ENCODE peak calls at places on chromosomes 3 and 15, in nine cellular contexts. One of them, this sample, is unnamed. For H3K4me1, the result is how much of the 10 kb centered on the place peaks cover.

GRCh38 chr15:70036585-70037343 is 61.0 kb downstream of the TLE3 start:
- DNase-seq in neural progenitor cell: no peak
- DNase-seq in lower lobe of right lung: peak
- DNase-seq in mammary epithelial cell: peak
- DNase-seq in Caco-2: peak
- DNase-seq in neuronal stem cell: no peak
- DNase-seq in cardiac muscle cell: no peak
- DNase-seq in transverse colon: peak
- DNase-seq in Peyer's patch: peak
- DNase-seq in this sample: peak

GRCh38 chr15:73573572-73573971 is 59.6 kb downstream of the NPTN start:
- DNase-seq in neural progenitor cell: no peak
- DNase-seq in lower lobe of right lung: no peak
- DNase-seq in mammary epithelial cell: peak
- DNase-seq in Caco-2: no peak
- DNase-seq in neuronal stem cell: no peak
- DNase-seq in cardiac muscle cell: peak
- DNase-seq in transverse colon: peak
- DNase-seq in Peyer's patch: peak
- DNase-seq in this sample: no peak

GRCh38 chr3:5093786-5094185 is 28.3 kb upstream of the ARL8B start:
- DNase-seq in neural progenitor cell: no peak
- DNase-seq in lower lobe of right lung: no peak
- DNase-seq in mammary epithelial cell: no peak
- DNase-seq in Caco-2: no peak
- DNase-seq in neuronal stem cell: no peak
- DNase-seq in cardiac muscle cell: no peak
- DNase-seq in transverse colon: no peak
- DNase-seq in Peyer's patch: peak
- DNase-seq in this sample: no peak

GRCh38 chr15:75044258-75044878 is 21.0 kb downstream of the PPCDC start:
- DNase-seq in neural progenitor cell: no peak
- DNase-seq in lower lobe of right lung: no peak
- DNase-seq in mammary epithelial cell: no peak
- DNase-seq in Caco-2: no peak
- DNase-seq in neuronal stem cell: no peak
- DNase-seq in cardiac muscle cell: no peak
- DNase-seq in transverse colon: no peak
- DNase-seq in Peyer's patch: no peak
- DNase-seq in this sample: no peak

GRCh38 chr3:1164101-1164500 is 71.3 kb downstream of the CNTN6 start:
- DNase-seq in neural progenitor cell: no peak
- DNase-seq in lower lobe of right lung: no peak
- DNase-seq in mammary epithelial cell: no peak
- DNase-seq in Caco-2: no peak
- DNase-seq in neuronal stem cell: no peak
- DNase-seq in cardiac muscle cell: no peak
- DNase-seq in transverse colon: no peak
- DNase-seq in Peyer's patch: no peak
- DNase-seq in this sample: no peak

GRCh38 chr3:71046791-71047190 is 536.7 kb downstream of the FOXP1 start:
- DNase-seq in neural progenitor cell: no peak
- DNase-seq in lower lobe of right lung: no peak
- DNase-seq in mammary epithelial cell: no peak
- DNase-seq in Caco-2: no peak
- DNase-seq in neuronal stem cell: no peak
- DNase-seq in cardiac muscle cell: no peak
- DNase-seq in transverse colon: no peak
- DNase-seq in Peyer's patch: no peak
- DNase-seq in this sample: no peak

GRCh38 chr3:140128217-140129137 is 193.5 kb downstream of the CLSTN2 start:
- DNase-seq in neural progenitor cell: peak
- DNase-seq in lower lobe of right lung: peak
- DNase-seq in mammary epithelial cell: peak
- DNase-seq in Caco-2: peak
- DNase-seq in neuronal stem cell: peak
- DNase-seq in cardiac muscle cell: peak
- DNase-seq in transverse colon: peak
- DNase-seq in Peyer's patch: peak
- DNase-seq in this sample: no peak

GRCh38 chr3:42880601-42881451 is 5.1 kb upstream of the CYP8B1 start:
- DNase-seq in neural progenitor cell: peak
- DNase-seq in lower lobe of right lung: peak
- DNase-seq in mammary epithelial cell: peak
- DNase-seq in Caco-2: peak
- DNase-seq in neuronal stem cell: peak
- DNase-seq in cardiac muscle cell: peak
- DNase-seq in transverse colon: peak
- DNase-seq in Peyer's patch: peak
- DNase-seq in this sample: peak

GRCh38 chr3:194285024-194285858 is 65.9 kb downstream of the CPN2 start:
- DNase-seq in neural progenitor cell: no peak
- DNase-seq in lower lobe of right lung: no peak
- DNase-seq in mammary epithelial cell: peak
- DNase-seq in Caco-2: no peak
- DNase-seq in neuronal stem cell: no peak
- DNase-seq in cardiac muscle cell: peak
- DNase-seq in transverse colon: no peak
- DNase-seq in Peyer's patch: no peak
- DNase-seq in this sample: no peak

GRCh38 chr3:173737167-173737808 is 339.7 kb downstream of the NLGN1 start:
- DNase-seq in neural progenitor cell: no peak
- DNase-seq in lower lobe of right lung: no peak
- DNase-seq in mammary epithelial cell: peak
- DNase-seq in Caco-2: no peak
- DNase-seq in neuronal stem cell: no peak
- DNase-seq in cardiac muscle cell: no peak
- DNase-seq in transverse colon: no peak
- DNase-seq in Peyer's patch: no peak
- DNase-seq in this sample: no peak

GRCh38 chr3:105836533-105836932 is 32.3 kb downstream of the CBLB start:
- DNase-seq in neural progenitor cell: no peak
- DNase-seq in lower lobe of right lung: no peak
- DNase-seq in mammary epithelial cell: peak
- DNase-seq in Caco-2: no peak
- DNase-seq in neuronal stem cell: no peak
- DNase-seq in cardiac muscle cell: peak
- DNase-seq in transverse colon: no peak
- DNase-seq in Peyer's patch: peak
- DNase-seq in this sample: no peak

GRCh38 chr3:190338717-190339116 is 16.5 kb upstream of the CLDN1 start:
- DNase-seq in neural progenitor cell: no peak
- DNase-seq in lower lobe of right lung: no peak
- DNase-seq in mammary epithelial cell: peak
- DNase-seq in Caco-2: no peak
- DNase-seq in neuronal stem cell: no peak
- DNase-seq in cardiac muscle cell: no peak
- DNase-seq in transverse colon: no peak
- DNase-seq in Peyer's patch: no peak
- DNase-seq in this sample: no peak

GRCh38 chr15:90211440-90212168 is 10.5 kb downstream of the SEMA4B start:
- DNase-seq in neural progenitor cell: no peak
- DNase-seq in lower lobe of right lung: no peak
- DNase-seq in mammary epithelial cell: peak
- DNase-seq in Caco-2: no peak
- DNase-seq in neuronal stem cell: no peak
- DNase-seq in cardiac muscle cell: no peak
- DNase-seq in transverse colon: peak
- DNase-seq in Peyer's patch: peak
- DNase-seq in this sample: peak

GRCh38 chr3:162491957-162492356 is 995.3 kb downstream of the OTOL1 start:
- DNase-seq in neural progenitor cell: no peak
- DNase-seq in lower lobe of right lung: no peak
- DNase-seq in mammary epithelial cell: no peak
- DNase-seq in Caco-2: no peak
- DNase-seq in neuronal stem cell: no peak
- DNase-seq in cardiac muscle cell: peak
- DNase-seq in transverse colon: no peak
- DNase-seq in Peyer's patch: no peak
- DNase-seq in this sample: no peak

GRCh38 chr3:63753995-63754394 is 65.1 kb upstream of the C3orf49 start:
- DNase-seq in neural progenitor cell: no peak
- DNase-seq in lower lobe of right lung: no peak
- DNase-seq in mammary epithelial cell: no peak
- DNase-seq in Caco-2: no peak
- DNase-seq in neuronal stem cell: no peak
- DNase-seq in cardiac muscle cell: no peak
- DNase-seq in transverse colon: no peak
- DNase-seq in Peyer's patch: no peak
- DNase-seq in this sample: no peak

GRCh38 chr15:48250640-48251076 is 44.6 kb downstream of the SLC12A1 start:
- DNase-seq in neural progenitor cell: peak
- DNase-seq in lower lobe of right lung: no peak
- DNase-seq in mammary epithelial cell: peak
- DNase-seq in Caco-2: no peak
- DNase-seq in neuronal stem cell: peak
- DNase-seq in cardiac muscle cell: peak
- DNase-seq in transverse colon: peak
- DNase-seq in Peyer's patch: no peak
- DNase-seq in this sample: no peak

GRCh38 chr3:149657458-149657795 is 398 bp downstream of the WWTR1 start:
- DNase-seq in neural progenitor cell: peak
- DNase-seq in lower lobe of right lung: peak
- DNase-seq in mammary epithelial cell: no peak
- DNase-seq in Caco-2: peak
- DNase-seq in neuronal stem cell: no peak
- DNase-seq in cardiac muscle cell: peak
- DNase-seq in transverse colon: peak
- DNase-seq in Peyer's patch: peak
- DNase-seq in this sample: peak

GRCh38 chr3:149277338-149277813 is 55.7 kb upstream of the CP start:
- DNase-seq in neural progenitor cell: no peak
- DNase-seq in lower lobe of right lung: no peak
- DNase-seq in mammary epithelial cell: peak
- DNase-seq in Caco-2: no peak
- DNase-seq in neuronal stem cell: no peak
- DNase-seq in cardiac muscle cell: peak
- DNase-seq in transverse colon: no peak
- DNase-seq in Peyer's patch: no peak
- DNase-seq in this sample: no peak

GRCh38 chr3:184815046-184815930 is 3.3 kb downstream of the VPS8 start:
- DNase-seq in neural progenitor cell: no peak
- DNase-seq in lower lobe of right lung: no peak
- DNase-seq in mammary epithelial cell: peak
- DNase-seq in Caco-2: no peak
- DNase-seq in neuronal stem cell: no peak
- DNase-seq in cardiac muscle cell: peak
- DNase-seq in transverse colon: no peak
- DNase-seq in Peyer's patch: no peak
- DNase-seq in this sample: no peak
- H3K4me1 ChIP-seq in neural progenitor cell: under half
- H3K4me1 ChIP-seq in lower lobe of right lung: under half
- H3K4me1 ChIP-seq in mammary epithelial cell: under half
- H3K4me1 ChIP-seq in Caco-2: under half
- H3K4me1 ChIP-seq in neuronal stem cell: under half
- H3K4me1 ChIP-seq in cardiac muscle cell: under half
- H3K4me1 ChIP-seq in transverse colon: under half
- H3K4me1 ChIP-seq in Peyer's patch: under half
- H3K4me1 ChIP-seq in this sample: under half

GRCh38 chr3:132445812-132446211 is 28.5 kb downstream of the DNAJC13 start:
- DNase-seq in neural progenitor cell: no peak
- DNase-seq in lower lobe of right lung: no peak
- DNase-seq in mammary epithelial cell: peak
- DNase-seq in Caco-2: no peak
- DNase-seq in neuronal stem cell: no peak
- DNase-seq in cardiac muscle cell: peak
- DNase-seq in transverse colon: no peak
- DNase-seq in Peyer's patch: no peak
- DNase-seq in this sample: no peak
- H3K4me1 ChIP-seq in neural progenitor cell: under half
- H3K4me1 ChIP-seq in lower lobe of right lung: half or more
- H3K4me1 ChIP-seq in mammary epithelial cell: under half
- H3K4me1 ChIP-seq in Caco-2: under half
- H3K4me1 ChIP-seq in neuronal stem cell: under half
- H3K4me1 ChIP-seq in cardiac muscle cell: under half
- H3K4me1 ChIP-seq in transverse colon: under half
- H3K4me1 ChIP-seq in Peyer's patch: under half
- H3K4me1 ChIP-seq in this sample: under half

GRCh38 chr3:129654126-129654525 is 47.6 kb upstream of the PLXND1 start:
- DNase-seq in neural progenitor cell: no peak
- DNase-seq in lower lobe of right lung: no peak
- DNase-seq in mammary epithelial cell: no peak
- DNase-seq in Caco-2: no peak
- DNase-seq in neuronal stem cell: no peak
- DNase-seq in cardiac muscle cell: peak
- DNase-seq in transverse colon: no peak
- DNase-seq in Peyer's patch: no peak
- DNase-seq in this sample: no peak
- H3K4me1 ChIP-seq in neural progenitor cell: under half
- H3K4me1 ChIP-seq in lower lobe of right lung: under half
- H3K4me1 ChIP-seq in mammary epithelial cell: under half
- H3K4me1 ChIP-seq in Caco-2: half or more
- H3K4me1 ChIP-seq in neuronal stem cell: under half
- H3K4me1 ChIP-seq in cardiac muscle cell: under half
- H3K4me1 ChIP-seq in transverse colon: under half
- H3K4me1 ChIP-seq in Peyer's patch: under half
- H3K4me1 ChIP-seq in this sample: under half

GRCh38 chr3:187977659-187978058 is 176.3 kb upstream of the LPP start:
- DNase-seq in neural progenitor cell: no peak
- DNase-seq in lower lobe of right lung: no peak
- DNase-seq in mammary epithelial cell: no peak
- DNase-seq in Caco-2: no peak
- DNase-seq in neuronal stem cell: no peak
- DNase-seq in cardiac muscle cell: no peak
- DNase-seq in transverse colon: no peak
- DNase-seq in Peyer's patch: no peak
- DNase-seq in this sample: no peak
- H3K4me1 ChIP-seq in neural progenitor cell: under half
- H3K4me1 ChIP-seq in lower lobe of right lung: under half
- H3K4me1 ChIP-seq in mammary epithelial cell: under half
- H3K4me1 ChIP-seq in Caco-2: under half
- H3K4me1 ChIP-seq in neuronal stem cell: under half
- H3K4me1 ChIP-seq in cardiac muscle cell: under half
- H3K4me1 ChIP-seq in transverse colon: under half
- H3K4me1 ChIP-seq in Peyer's patch: under half
- H3K4me1 ChIP-seq in this sample: under half